ENCODE peak calls at places on chromosomes 16 and 17, in eight cellular contexts. M is neural progenitor cell, K is HCT116, R is GM23248, T is PC-3, S is MM.1S, O is GM23338, W is SK-N-SH. E is an unnamed sample.

GRCh38 chr17:73490851-73491250 is 153.4 kb downstream of the SDK2 start:
- DNase-seq in T (no peak), K (no peak), S (no peak), O (no peak), R (no peak), W (no peak), M (no peak), E (no peak)

GRCh38 chr17:57626520-57627210 is 118.4 kb downstream of the CCDC182 start:
- DNase-seq in R (no peak), K (no peak), S (no peak), T (no peak), W (peak; percentile 72), O (no peak), M (no peak), E (no peak)

GRCh38 chr17:75087558-75088453 is at the start of gene SLC16A5:
- DNase-seq in T (no peak), W (no peak), R (peak; percentile 74), O (peak; percentile 98), K (peak; percentile 84), M (peak; percentile 92), S (no peak), E (no peak)

GRCh38 chr16:22302776-22303363 is 5.7 kb downstream of the POLR3E start:
- DNase-seq in S (no peak), T (no peak), O (no peak), R (no peak), W (no peak), M (no peak), K (no peak), E (no peak)

GRCh38 chr16:11530171-11530940 is 56.4 kb downstream of the LITAF start:
- DNase-seq in O (no peak), W (no peak), K (no peak), T (no peak), R (peak; percentile 21), S (no peak), M (peak; percentile 12), E (no peak)

GRCh38 chr17:27634026-27634335 is 3.0 kb downstream of the LGALS9 start:
- DNase-seq in W (no peak), T (no peak), S (no peak), R (no peak), K (no peak), M (no peak), O (no peak), E (no peak)

GRCh38 chr17:77361986-77362620 is 221.3 kb downstream of the SEC14L1 start:
- DNase-seq in S (no peak), W (no peak), M (no peak), T (no peak), O (no peak), R (no peak), K (no peak), E (no peak)

GRCh38 chr17:44599298-44600175 is 42.3 kb downstream of the FZD2 start:
- DNase-seq in K (no peak), R (peak; percentile 95), T (peak; percentile 94), S (no peak), W (no peak), O (peak; percentile 44), M (peak; percentile 70), E (no peak)

GRCh38 chr16:8631373-8631772 is 9.9 kb downstream of the METTL22 start:
- DNase-seq in M (no peak), R (no peak), K (no peak), O (no peak), S (no peak), W (no peak), T (no peak), E (no peak)

GRCh38 chr16:85303354-85303883 is 191.1 kb upstream of the CIBAR2 start:
- DNase-seq in K (peak; percentile 65), S (no peak), O (peak; percentile 75), M (peak; percentile 80), W (peak; percentile 81), T (no peak), R (peak; percentile 61), E (peak; percentile 85)

GRCh38 chr17:65527857-65528591 is 33.4 kb downstream of the AXIN2 start:
- DNase-seq in W (no peak), R (no peak), T (no peak), O (no peak), M (no peak), S (no peak), K (no peak), E (no peak)

GRCh38 chr17:59783221-59784016 is 76.0 kb downstream of the VMP1 start:
- DNase-seq in W (peak; percentile 73), T (peak; percentile 74), M (no peak), K (peak; percentile 80), O (no peak), S (no peak), R (peak; percentile 40), E (peak; percentile 55)

GRCh38 chr16:81542609-81543570 is 98.3 kb downstream of the CMIP start:
- DNase-seq in S (no peak), O (no peak), R (no peak), M (no peak), T (no peak), K (no peak), W (no peak), E (no peak)

GRCh38 chr16:68403704-68404103 is 44.6 kb downstream of the SMPD3 start:
- DNase-seq in K (no peak), O (no peak), R (no peak), W (no peak), S (no peak), T (no peak), M (no peak), E (no peak)

GRCh38 chr17:1007310-1008007 is 10.5 kb downstream of the TIMM22 start:
- DNase-seq in S (no peak), M (no peak), R (no peak), K (no peak), O (no peak), W (peak; percentile 30), T (no peak), E (no peak)

GRCh38 chr16:85204242-85205010 is 92.2 kb upstream of the CIBAR2 start:
- DNase-seq in O (no peak), K (no peak), M (no peak), S (no peak), R (peak; percentile 96), W (no peak), T (no peak), E (no peak)

GRCh38 chr16:85750021-85750826 is 672 bp downstream of the C16orf74 start:
- DNase-seq in S (no peak), R (peak; percentile 52), O (peak; percentile 69), W (peak; percentile 76), K (no peak), M (peak; percentile 59), T (peak; percentile 54), E (peak; percentile 42)

GRCh38 chr16:56888806-56889205 is 23.8 kb downstream of the SLC12A3 start:
- DNase-seq in S (peak; percentile 36), R (no peak), T (no peak), K (no peak), W (no peak), M (no peak), O (no peak), E (peak; percentile 93)

GRCh38 chr17:8791248-8791909 is 7.8 kb downstream of the MFSD6L start:
- DNase-seq in T (no peak), M (no peak), K (no peak), S (no peak), O (no peak), W (no peak), R (no peak), E (no peak)

GRCh38 chr17:8792646-8793045 is 6.5 kb downstream of the MFSD6L start:
- DNase-seq in M (no peak), T (no peak), O (no peak), K (no peak), R (no peak), S (no peak), W (no peak), E (no peak)

GRCh38 chr17:8793649-8794048 is 5.5 kb downstream of the MFSD6L start:
- DNase-seq in S (no peak), W (no peak), T (no peak), K (no peak), R (no peak), O (no peak), M (no peak), E (no peak)

GRCh38 chr17:8789743-8790142 is 9.4 kb downstream of the MFSD6L start:
- DNase-seq in K (no peak), S (no peak), R (no peak), T (no peak), M (no peak), W (no peak), O (no peak), E (no peak)

DNA sequence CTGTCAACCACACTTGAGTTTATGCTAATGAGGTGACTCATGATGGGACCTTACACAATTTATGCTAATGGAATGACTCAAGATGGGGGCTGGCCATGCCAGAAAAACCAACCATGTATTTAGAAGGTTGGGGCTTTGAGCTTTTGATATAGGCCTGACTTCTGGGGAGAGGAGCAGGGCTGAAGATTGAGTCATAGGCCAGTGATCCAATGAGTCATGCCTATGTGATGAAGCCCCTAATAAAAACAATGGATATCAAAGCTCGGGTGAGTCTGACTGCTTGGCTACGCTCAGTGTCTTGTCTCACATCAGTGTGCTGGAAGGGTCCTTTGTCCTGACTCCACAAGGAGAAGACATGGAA is 7.3 kb downstream of the MFSD6L start:
- DNase-seq in K (peak; percentile 19), W (no peak), T (peak; percentile 38), R (peak; percentile 82), S (no peak), M (no peak), O (no peak), E (no peak)
- TF ChIP-seq EZH2phosphoT487 in K (no peak), W (no peak), T (no peak), R (no peak), S (no peak), M (no peak), O (no peak), E (no peak)

GRCh38 chr16:48059936-48060335 is 95.9 kb downstream of the ABCC12 start:
- DNase-seq in K (no peak), M (no peak), O (no peak), W (no peak), S (no peak), T (no peak), R (no peak), E (no peak)
- TF ChIP-seq EZH2phosphoT487 in K (no peak), M (no peak), O (no peak), W (no peak), S (no peak), T (no peak), R (no peak), E (no peak)

DNA sequence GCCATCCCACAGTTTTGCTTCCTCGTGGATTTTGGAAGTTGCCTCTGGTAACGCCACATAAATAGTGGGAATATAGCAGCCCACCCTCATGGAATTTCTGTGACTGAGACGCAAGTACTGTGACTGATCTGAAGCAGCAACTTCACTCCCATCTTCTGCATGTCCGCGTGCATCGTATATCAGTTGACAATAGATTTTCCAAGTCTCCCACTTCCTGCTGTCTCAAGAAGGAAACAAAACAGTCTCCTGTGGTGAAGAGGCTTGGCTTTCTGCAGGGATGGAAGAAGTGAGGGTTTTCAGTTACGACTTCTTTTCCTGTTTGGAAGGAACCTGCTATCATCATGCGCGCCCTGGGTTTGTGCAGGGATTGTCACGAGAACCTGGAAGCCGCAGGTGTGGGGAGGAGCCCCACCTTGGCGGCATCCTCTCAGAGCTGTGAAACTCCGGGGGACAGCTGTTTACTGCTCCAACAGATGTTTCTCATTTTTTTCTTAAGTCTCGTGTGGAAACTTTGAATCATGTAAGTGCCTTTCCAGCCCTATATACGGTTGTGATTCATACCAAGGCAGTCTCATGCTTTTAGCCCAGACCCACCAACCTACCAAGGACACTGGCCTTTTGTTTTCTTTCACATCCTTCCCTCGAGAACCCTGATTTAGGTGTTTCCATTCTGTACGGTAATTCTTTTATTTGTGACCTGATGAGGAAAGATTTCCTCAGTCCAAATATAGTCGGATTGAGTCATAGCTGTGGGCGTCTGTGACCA is 57.5 kb downstream of the WIPI1 start:
- DNase-seq in W (no peak), K (no peak), T (peak; percentile 14), S (peak; percentile 69), R (peak; percentile 97), M (no peak), O (no peak), E (peak; percentile 71)
- TF ChIP-seq EZH2phosphoT487 in W (no peak), K (no peak), T (no peak), S (no peak), R (no peak), M (no peak), O (no peak), E (no peak)

GRCh38 chr16:27298132-27298531 is 15.6 kb upstream of the IL4R start:
- DNase-seq in K (no peak), M (no peak), W (no peak), S (no peak), T (no peak), O (no peak), R (no peak), E (peak; percentile 53)
- TF ChIP-seq EZH2phosphoT487 in K (no peak), M (no peak), W (no peak), S (no peak), T (no peak), O (no peak), R (no peak), E (no peak)

E was measured in OCI-LY7.